ENCODE peak calls at places on chromosomes 2 and 18, in four cellular contexts. One of them, this sample, is unnamed.

GRCh38 chr2:78035804-78036203 is 513.6 kb upstream of the LRRTM4 start:
- DNase-seq in HepG2: no peak
- DNase-seq in H1: no peak
- DNase-seq in stomach: no peak
- DNase-seq in this sample: no peak

GRCh38 chr18:44635546-44635945 is 45.1 kb upstream of the SETBP1 start:
- DNase-seq in stomach: no peak
- DNase-seq in H1: no peak
- DNase-seq in HepG2: no peak
- DNase-seq in this sample: no peak

GRCh38 chr18:23191952-23192662 is 56.8 kb downstream of the CABLES1 start:
- DNase-seq in stomach: peak
- DNase-seq in H1: no peak
- DNase-seq in HepG2: no peak
- DNase-seq in this sample: peak

GRCh38 chr2:46300406-46300832 is 3.2 kb downstream of the EPAS1 start:
- DNase-seq in stomach: no peak
- DNase-seq in H1: no peak
- DNase-seq in HepG2: peak
- DNase-seq in this sample: no peak

GRCh38 chr2:74538881-74539339 is 9.2 kb downstream of the HTRA2 start:
- DNase-seq in stomach: no peak
- DNase-seq in H1: no peak
- DNase-seq in HepG2: no peak
- DNase-seq in this sample: no peak

GRCh38 chr18:46832856-46833255 is 76.0 kb upstream of the ST8SIA5 start:
- DNase-seq in stomach: peak
- DNase-seq in H1: no peak
- DNase-seq in HepG2: no peak
- DNase-seq in this sample: no peak

GRCh38 chr2:157419031-157419580 is 24.8 kb downstream of the CYTIP start:
- DNase-seq in H1: no peak
- DNase-seq in stomach: no peak
- DNase-seq in HepG2: no peak
- DNase-seq in this sample: no peak

GRCh38 chr18:31546476-31546875 is 45.2 kb upstream of the TTR start:
- DNase-seq in HepG2: no peak
- DNase-seq in H1: no peak
- DNase-seq in stomach: no peak
- DNase-seq in this sample: no peak

GRCh38 chr2:144583741-144584453 is 64.0 kb upstream of the ZEB2 start:
- DNase-seq in stomach: no peak
- DNase-seq in HepG2: no peak
- DNase-seq in H1: no peak
- DNase-seq in this sample: no peak

GRCh38 chr2:205053827-205054410 is 508.6 kb downstream of the PARD3B start:
- DNase-seq in H1: no peak
- DNase-seq in HepG2: no peak
- DNase-seq in stomach: no peak
- DNase-seq in this sample: no peak

GRCh38 chr2:86800856-86801567 is 10.3 kb upstream of the CD8A start:
- DNase-seq in H1: no peak
- DNase-seq in HepG2: no peak
- DNase-seq in stomach: no peak
- DNase-seq in this sample: no peak

GRCh38 chr2:47653909-47654789 is 128.8 kb upstream of the MSH6 start:
- DNase-seq in HepG2: peak
- DNase-seq in H1: no peak
- DNase-seq in stomach: no peak
- DNase-seq in this sample: no peak

GRCh38 chr2:145777297-145777696 is 1257.4 kb upstream of the ZEB2 start:
- DNase-seq in HepG2: peak
- DNase-seq in stomach: no peak
- DNase-seq in H1: no peak
- DNase-seq in this sample: no peak

GRCh38 chr18:58900015-58900649 is 35.5 kb downstream of the ZNF532 start:
- DNase-seq in stomach: no peak
- DNase-seq in H1: no peak
- DNase-seq in HepG2: no peak
- DNase-seq in this sample: no peak

GRCh38 chr2:227888289-227888688 is 16.9 kb downstream of the DAW1 start:
- DNase-seq in HepG2: no peak
- DNase-seq in H1: no peak
- DNase-seq in stomach: no peak
- DNase-seq in this sample: no peak

GRCh38 chr18:50051288-50051687 is 143.7 kb downstream of the MYO5B start:
- DNase-seq in HepG2: peak
- DNase-seq in stomach: no peak
- DNase-seq in H1: no peak
- DNase-seq in this sample: no peak

GRCh38 chr2:151774506-151774905 is 40.2 kb upstream of the NEB start:
- DNase-seq in H1: no peak
- DNase-seq in HepG2: no peak
- DNase-seq in stomach: no peak
- DNase-seq in this sample: no peak

GRCh38 chr2:240209493-240209892 is 69.0 kb upstream of the OTOS start:
- DNase-seq in HepG2: no peak
- DNase-seq in stomach: no peak
- DNase-seq in H1: no peak
- DNase-seq in this sample: peak

GRCh38 chr2:149908731-149909690 is 321.4 kb upstream of the MMADHC start:
- DNase-seq in H1: no peak
- DNase-seq in HepG2: no peak
- DNase-seq in stomach: no peak
- DNase-seq in this sample: no peak

GRCh38 chr2:32688511-32688910 is 60.7 kb downstream of the TTC27 start:
- DNase-seq in stomach: no peak
- DNase-seq in HepG2: no peak
- DNase-seq in H1: no peak
- DNase-seq in this sample: no peak

GRCh38 chr2:199588054-199588453 is 130.3 kb upstream of the SATB2 start:
- DNase-seq in HepG2: no peak
- DNase-seq in H1: no peak
- DNase-seq in stomach: no peak
- DNase-seq in this sample: no peak

GRCh38 chr2:20224716-20225293 is at the start of gene SDC1:
- DNase-seq in H1: no peak
- DNase-seq in HepG2: no peak
- DNase-seq in stomach: peak
- DNase-seq in this sample: peak

GRCh38 chr2:99635710-99636431 is 146.1 kb upstream of the REV1 start:
- DNase-seq in H1: no peak
- DNase-seq in stomach: no peak
- DNase-seq in HepG2: no peak
- DNase-seq in this sample: no peak

GRCh38 chr18:42028232-42028832 is 73.3 kb downstream of the PIK3C3 start:
- DNase-seq in H1: no peak
- DNase-seq in HepG2: peak
- DNase-seq in stomach: no peak
- DNase-seq in this sample: no peak

GRCh38 chr2:19205983-19206533 is 152.4 kb downstream of the OSR1 start:
- DNase-seq in stomach: no peak
- DNase-seq in HepG2: no peak
- DNase-seq in H1: no peak
- DNase-seq in this sample: no peak

GRCh38 chr2:9741110-9741509 is 102.2 kb upstream of the TAF1B start:
- DNase-seq in stomach: no peak
- DNase-seq in HepG2: no peak
- DNase-seq in H1: no peak
- DNase-seq in this sample: no peak

DNA sequence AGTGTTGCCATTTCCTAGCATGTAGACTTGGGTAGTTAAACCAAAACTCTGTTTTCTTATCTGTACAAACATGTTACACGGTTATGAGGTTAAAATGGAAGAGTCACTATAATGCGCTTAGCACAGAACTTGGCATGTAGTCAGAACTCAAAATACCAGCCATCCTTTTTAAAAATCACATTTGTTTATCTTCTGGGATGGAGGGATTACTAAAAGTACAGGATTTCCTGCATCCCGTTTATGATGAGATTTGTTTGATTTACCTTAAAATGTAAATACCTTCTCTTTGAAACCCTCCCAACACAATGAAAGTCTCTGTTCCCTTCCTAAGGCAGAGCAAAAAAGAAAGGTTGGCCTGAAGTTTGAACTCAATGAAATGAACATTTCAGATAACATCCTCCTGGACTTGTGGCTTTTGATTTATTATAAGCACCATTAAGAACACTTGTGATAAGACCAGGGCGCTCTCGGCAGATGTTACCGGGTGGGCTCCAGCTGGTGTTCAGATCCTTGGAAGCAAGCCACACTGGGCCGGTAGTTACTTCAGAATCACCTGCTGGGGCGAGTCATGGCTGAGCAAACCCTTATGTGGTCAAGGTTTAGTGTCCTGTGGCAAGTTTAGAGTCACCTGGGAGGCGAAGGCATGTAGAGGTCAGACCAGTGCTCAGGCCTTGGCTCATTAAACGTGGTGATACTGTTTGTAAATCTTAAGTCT is 105.7 kb downstream of the MGAT5 start:
- DNase-seq in stomach: no peak
- DNase-seq in H1: no peak
- DNase-seq in HepG2: peak
- DNase-seq in this sample: no peak
- TF ChIP-seq POLR2AphosphoS5 in stomach: no peak
- TF ChIP-seq POLR2AphosphoS5 in H1: no peak
- TF ChIP-seq POLR2AphosphoS5 in HepG2: no peak
- TF ChIP-seq POLR2AphosphoS5 in this sample: no peak

GRCh38 chr2:65742977-65743376 is 310.6 kb upstream of the SPRED2 start:
- DNase-seq in HepG2: no peak
- DNase-seq in H1: no peak
- DNase-seq in stomach: no peak
- DNase-seq in this sample: no peak
- TF ChIP-seq CTCF in HepG2: no peak
- TF ChIP-seq CTCF in H1: no peak
- TF ChIP-seq CTCF in stomach: no peak
- TF ChIP-seq CTCF in this sample: no peak

GRCh38 chr18:773980-774624 is 37.9 kb downstream of the YES1 start:
- DNase-seq in stomach: no peak
- DNase-seq in HepG2: no peak
- DNase-seq in H1: no peak
- DNase-seq in this sample: no peak
- TF ChIP-seq EP300 in stomach: no peak
- TF ChIP-seq EP300 in HepG2: no peak
- TF ChIP-seq EP300 in H1: no peak
- TF ChIP-seq EP300 in this sample: no peak

GRCh38 chr2:42917374-42918017 is 125.1 kb upstream of the HAAO start:
- DNase-seq in HepG2: no peak
- DNase-seq in H1: no peak
- DNase-seq in stomach: no peak
- DNase-seq in this sample: no peak
- TF ChIP-seq POLR2AphosphoS5 in HepG2: no peak
- TF ChIP-seq POLR2AphosphoS5 in H1: no peak
- TF ChIP-seq POLR2AphosphoS5 in stomach: no peak
- TF ChIP-seq POLR2AphosphoS5 in this sample: no peak

DNA sequence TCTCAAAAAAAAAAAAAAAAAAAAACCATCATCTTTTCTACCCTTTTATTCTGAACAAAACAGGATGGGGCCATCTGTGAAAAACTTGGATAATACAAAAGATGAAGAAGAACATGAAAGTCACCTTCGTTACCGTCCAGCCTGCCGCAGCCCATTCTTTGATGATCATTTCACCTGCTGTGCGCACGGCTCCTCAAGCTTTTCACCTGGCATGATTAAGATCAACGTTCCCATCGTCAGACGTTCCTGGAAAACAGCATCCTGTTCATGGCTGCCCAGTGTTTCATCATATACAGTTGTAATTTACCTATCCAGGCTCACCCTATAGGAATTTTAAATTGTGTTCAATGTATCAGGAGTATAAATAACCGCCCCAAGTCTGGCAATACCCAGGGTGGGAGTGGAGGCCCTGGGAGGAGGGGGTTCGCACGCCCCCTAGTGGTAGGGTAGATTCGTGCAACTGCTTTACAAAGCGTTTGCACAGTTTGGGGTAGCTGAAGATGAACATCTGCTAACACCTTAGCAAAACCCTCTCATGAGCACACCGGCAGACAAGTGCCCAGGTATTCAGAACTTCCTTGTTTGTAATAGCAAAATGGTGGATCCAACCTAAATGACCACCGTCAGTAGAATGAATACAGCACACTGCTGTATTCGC is 49.0 kb upstream of the GLI2 start:
- DNase-seq in H1: no peak
- DNase-seq in HepG2: no peak
- DNase-seq in stomach: no peak
- DNase-seq in this sample: no peak
- TF ChIP-seq CTCF in H1: peak
- TF ChIP-seq CTCF in HepG2: peak
- TF ChIP-seq CTCF in stomach: no peak
- TF ChIP-seq CTCF in this sample: no peak

GRCh38 chr2:201071305-201072200 is at the start of the genes HYCC2 and NDUFB3:
- DNase-seq in stomach: peak
- DNase-seq in H1: peak
- DNase-seq in HepG2: peak
- DNase-seq in this sample: peak
- TF ChIP-seq EP300 in stomach: no peak
- TF ChIP-seq EP300 in H1: peak
- TF ChIP-seq EP300 in HepG2: no peak
- TF ChIP-seq EP300 in this sample: no peak

GRCh38 chr2:23135481-23136100 is 249.4 kb upstream of the KLHL29 start:
- DNase-seq in H1: peak
- DNase-seq in stomach: no peak
- DNase-seq in HepG2: no peak
- DNase-seq in this sample: no peak
- TF ChIP-seq POLR2AphosphoS5 in H1: no peak
- TF ChIP-seq POLR2AphosphoS5 in stomach: no peak
- TF ChIP-seq POLR2AphosphoS5 in HepG2: no peak
- TF ChIP-seq POLR2AphosphoS5 in this sample: no peak

GRCh38 chr18:48957616-48958015 is 6.9 kb upstream of the SMAD7 start:
- DNase-seq in H1: no peak
- DNase-seq in stomach: no peak
- DNase-seq in HepG2: no peak
- DNase-seq in this sample: no peak

GRCh38 chr18:48956378-48956777 is 5.6 kb upstream of the SMAD7 start:
- DNase-seq in H1: no peak
- DNase-seq in HepG2: no peak
- DNase-seq in stomach: no peak
- DNase-seq in this sample: no peak

GRCh38 chr18:48954837-48955527 is 4.2 kb upstream of the SMAD7 start:
- DNase-seq in stomach: no peak
- DNase-seq in HepG2: no peak
- DNase-seq in H1: no peak
- DNase-seq in this sample: no peak

GRCh38 chr18:48957136-48957535 is 6.4 kb upstream of the SMAD7 start:
- DNase-seq in stomach: no peak
- DNase-seq in H1: no peak
- DNase-seq in HepG2: no peak
- DNase-seq in this sample: no peak

GRCh38 chr18:48955528-48956261 is 4.9 kb upstream of the SMAD7 start:
- DNase-seq in HepG2: no peak
- DNase-seq in H1: no peak
- DNase-seq in stomach: peak
- DNase-seq in this sample: no peak
- TF ChIP-seq CTCF in HepG2: peak
- TF ChIP-seq CTCF in H1: no peak
- TF ChIP-seq CTCF in stomach: no peak
- TF ChIP-seq CTCF in this sample: no peak